ENCODE peak calls at places on chromosomes 5 and 9, in ten cellular contexts. B is right atrium auricular region, J is left lung, W is Caco-2, X is left ventricle myocardium inferior, H is endothelial cell, A is Calu3, Y is GM10248, T is colonic mucosa, R is esophagus squamous epithelium. K is an unnamed sample.

GRCh38 chr5:148002471-148002870 is 61.3 kb upstream of the SPINK5 start:
- DNase-seq in H (no peak), R (no peak), J (no peak), Y (no peak), W (no peak), A (no peak), T (no peak), X (no peak), B (no peak), K (no peak)

GRCh38 chr5:38433160-38433861 is 123.1 kb downstream of the LIFR start:
- DNase-seq in R (no peak), H (no peak), J (no peak), T (no peak), A (no peak), W (no peak), Y (no peak), X (peak), B (no peak), K (no peak)

GRCh38 chr5:112847306-112847705 is 13.8 kb upstream of the SRP19 start:
- DNase-seq in Y (no peak), H (no peak), A (no peak), W (no peak), T (no peak), J (no peak), X (no peak), R (no peak), B (no peak), K (no peak)

GRCh38 chr9:22054529-22054928 is 45.4 kb upstream of the CDKN2B start:
- DNase-seq in A (no peak), R (no peak), Y (no peak), J (no peak), X (no peak), H (no peak), W (no peak), T (no peak), B (no peak), K (no peak)

GRCh38 chr5:135089912-135090311 is 55.9 kb upstream of the PITX1 start:
- DNase-seq in B (no peak), H (no peak), A (no peak), W (no peak), T (no peak), R (no peak), J (no peak), Y (no peak), X (no peak), K (no peak)

GRCh38 chr5:16539169-16539666 is 73.6 kb upstream of the ZNF622 start:
- DNase-seq in A (peak), Y (no peak), B (peak), J (no peak), R (no peak), X (peak), H (no peak), W (peak), T (peak), K (no peak)

GRCh38 chr5:6202615-6203365 is 175.6 kb downstream of the MED10 start:
- DNase-seq in H (peak), W (no peak), T (no peak), R (no peak), B (no peak), X (no peak), J (no peak), A (no peak), Y (peak), K (no peak)

GRCh38 chr5:158769702-158770101 is 330.0 kb downstream of the EBF1 start:
- DNase-seq in B (no peak), X (no peak), H (no peak), T (no peak), J (no peak), W (no peak), R (no peak), A (no peak), Y (no peak), K (no peak)

GRCh38 chr9:111878946-111879345 is 17.7 kb upstream of the UGCG start:
- DNase-seq in A (no peak), W (no peak), T (no peak), R (no peak), Y (no peak), J (no peak), H (no peak), B (no peak), X (no peak), K (no peak)

GRCh38 chr9:87280421-87280820 is 217.2 kb upstream of the DAPK1 start:
- DNase-seq in R (no peak), Y (no peak), B (no peak), J (no peak), W (no peak), X (no peak), A (no peak), T (no peak), H (no peak), K (no peak)

GRCh38 chr5:39376293-39376714 is 12.0 kb upstream of the C9 start:
- DNase-seq in T (peak), J (no peak), H (peak), R (no peak), B (no peak), Y (peak), X (no peak), W (peak), A (peak), K (no peak)

DNA sequence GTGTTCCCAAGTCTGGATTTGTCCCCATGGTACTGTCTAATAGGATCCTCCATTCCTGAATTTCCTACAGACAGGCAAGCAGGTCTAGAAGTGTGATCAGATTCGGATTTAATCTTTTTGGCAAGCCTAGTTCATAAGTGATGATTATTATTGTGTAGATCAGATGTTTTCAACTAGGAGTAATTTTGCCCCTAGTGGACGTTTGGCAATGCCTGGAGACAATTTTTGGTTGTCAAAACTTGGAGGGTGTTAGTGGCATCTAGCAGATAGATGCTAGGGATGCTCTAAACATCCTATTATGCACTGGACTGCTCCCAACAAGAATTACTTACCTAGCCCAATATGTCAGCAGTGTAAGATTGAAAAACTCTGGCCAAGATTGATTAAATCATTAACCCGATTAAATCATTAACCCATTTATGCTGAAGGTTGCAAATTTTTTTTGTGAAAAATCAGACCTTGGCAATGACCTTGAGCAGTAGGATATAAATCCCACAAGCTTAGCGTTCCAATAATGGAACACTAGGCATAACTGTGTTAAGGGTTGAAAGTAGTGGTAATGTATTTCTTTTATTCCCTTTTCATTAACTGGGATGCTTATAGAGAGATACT is 28.2 kb downstream of the TCERG1 start:
- DNase-seq in B (no peak), R (no peak), H (peak), W (no peak), J (no peak), Y (no peak), T (no peak), A (no peak), X (no peak), K (no peak)
- TF ChIP-seq CTCF in B (no peak), R (no peak), H (peak), W (peak), J (no peak), Y (no peak), T (no peak), A (peak), X (no peak), K (peak)

DNA sequence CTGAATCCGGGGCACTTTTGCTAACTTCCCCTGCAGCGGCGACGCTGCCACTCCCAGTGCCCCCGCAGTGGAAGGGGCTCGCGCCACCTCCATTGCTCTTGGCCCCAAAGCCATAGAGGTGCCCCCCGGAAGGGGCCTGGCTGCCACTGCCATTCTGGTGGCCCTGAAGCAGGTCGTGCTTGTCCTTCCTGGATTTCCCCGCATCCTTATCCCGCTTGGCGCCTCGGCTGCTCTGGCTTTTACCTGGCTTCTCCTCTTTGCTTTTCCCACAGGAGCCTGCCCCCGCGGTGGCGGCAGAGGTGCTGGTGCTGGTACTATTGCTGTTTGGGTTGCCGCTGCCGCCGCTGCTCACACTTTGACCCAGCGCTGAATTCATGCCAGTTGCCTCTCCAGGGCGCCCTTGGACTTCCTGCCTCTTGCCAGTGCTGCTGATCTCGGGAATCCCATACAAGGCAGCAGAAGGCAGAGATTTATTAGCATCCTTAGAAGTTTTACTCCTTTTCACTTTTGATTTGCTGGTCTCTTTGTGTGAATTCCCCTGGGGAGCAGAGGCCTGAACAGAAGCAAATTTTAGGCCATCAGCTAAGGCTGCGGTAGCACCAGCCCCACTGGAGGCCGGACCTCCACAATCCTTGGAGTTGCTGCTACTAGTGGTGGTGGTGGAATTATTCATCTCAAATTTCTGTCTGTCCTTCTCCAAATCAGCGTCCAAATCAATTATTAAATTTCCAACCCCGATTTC is 2.1 kb downstream of the ZNF608 start:
- DNase-seq in X (peak), R (no peak), H (peak), W (no peak), A (peak), T (peak), J (peak), Y (no peak), B (peak), K (no peak)
- TF ChIP-seq CTCF in X (no peak), R (no peak), H (no peak), W (no peak), A (no peak), T (no peak), J (no peak), Y (no peak), B (no peak), K (no peak)

GRCh38 chr5:57891443-57891842 is 408.8 kb upstream of the ACTBL2 start:
- DNase-seq in B (no peak), A (no peak), W (no peak), R (no peak), H (peak), Y (no peak), J (no peak), T (no peak), X (no peak), K (no peak)

GRCh38 chr5:57887851-57888621 is 405.4 kb upstream of the ACTBL2 start:
- DNase-seq in W (peak), R (no peak), T (peak), J (no peak), Y (peak), A (peak), B (no peak), X (no peak), H (peak), K (no peak)

GRCh38 chr5:57884346-57885102 is 401.9 kb upstream of the ACTBL2 start:
- DNase-seq in W (no peak), T (no peak), A (no peak), B (no peak), R (no peak), X (no peak), Y (no peak), H (no peak), J (no peak), K (no peak)

GRCh38 chr5:57889558-57889957 is 406.9 kb upstream of the ACTBL2 start:
- DNase-seq in T (no peak), X (no peak), R (no peak), A (peak), J (no peak), H (peak), B (no peak), Y (no peak), W (peak), K (no peak)
- TF ChIP-seq CTCF in T (no peak), X (peak), R (no peak), A (no peak), J (no peak), H (no peak), B (peak), Y (no peak), W (peak), K (no peak)

DNA sequence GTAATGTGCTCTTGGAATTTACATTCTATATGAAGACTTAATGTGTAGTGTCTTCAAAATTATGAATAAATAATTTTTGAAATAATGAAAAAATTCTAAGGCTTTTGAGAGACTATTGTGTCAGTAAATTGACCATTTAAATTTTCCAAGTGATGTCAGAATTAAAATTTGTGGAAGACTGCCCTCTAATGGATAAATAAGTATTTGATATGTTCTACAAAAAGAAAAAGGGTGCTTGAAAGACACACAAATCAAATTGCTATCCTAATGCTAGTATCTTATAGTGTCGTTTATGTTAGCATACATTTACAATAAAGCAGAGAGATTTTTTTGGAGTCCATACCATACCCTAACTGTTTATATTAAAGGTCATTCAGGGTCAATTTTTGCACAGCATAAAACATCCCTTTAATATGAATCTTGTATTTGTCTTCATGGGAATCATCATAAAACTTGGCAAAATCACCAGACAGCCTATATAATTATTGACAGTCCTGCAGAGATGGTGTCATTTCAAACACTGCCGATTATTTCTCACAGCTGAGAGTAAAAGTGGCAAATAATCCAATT is 120.8 kb upstream of the SLC27A6 start:
- DNase-seq in H (no peak), Y (no peak), W (no peak), J (no peak), A (no peak), X (no peak), R (no peak), B (no peak), T (no peak), K (no peak)
- TF ChIP-seq CTCF in H (peak), Y (no peak), W (no peak), J (no peak), A (no peak), X (peak), R (peak), B (no peak), T (peak), K (no peak)

DNA sequence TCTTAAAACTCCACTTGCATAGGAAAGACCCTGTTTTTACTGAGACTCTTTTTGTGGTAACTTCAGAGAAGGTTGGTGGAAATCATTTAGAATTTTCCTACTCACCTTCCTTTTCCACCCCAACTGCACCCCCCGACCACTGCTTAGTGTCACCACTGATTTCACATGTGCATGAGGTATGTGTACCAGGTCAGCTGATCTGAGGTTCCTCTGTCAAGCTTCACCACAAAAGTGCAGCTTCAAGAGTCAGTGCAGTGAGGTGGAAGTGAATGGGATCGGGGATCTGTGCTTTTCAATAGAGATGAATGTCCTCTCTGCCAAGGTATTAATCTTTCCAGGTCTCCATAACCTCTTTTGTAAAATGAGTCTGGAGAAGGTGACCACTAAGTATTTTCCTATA is 260.5 kb upstream of the WWC1 start:
- DNase-seq in A (no peak), X (no peak), J (no peak), Y (no peak), R (no peak), T (no peak), W (no peak), B (no peak), H (no peak), K (no peak)
- TF ChIP-seq CTCF in A (no peak), X (no peak), J (no peak), Y (no peak), R (no peak), T (no peak), W (no peak), B (no peak), H (no peak), K (no peak)

DNA sequence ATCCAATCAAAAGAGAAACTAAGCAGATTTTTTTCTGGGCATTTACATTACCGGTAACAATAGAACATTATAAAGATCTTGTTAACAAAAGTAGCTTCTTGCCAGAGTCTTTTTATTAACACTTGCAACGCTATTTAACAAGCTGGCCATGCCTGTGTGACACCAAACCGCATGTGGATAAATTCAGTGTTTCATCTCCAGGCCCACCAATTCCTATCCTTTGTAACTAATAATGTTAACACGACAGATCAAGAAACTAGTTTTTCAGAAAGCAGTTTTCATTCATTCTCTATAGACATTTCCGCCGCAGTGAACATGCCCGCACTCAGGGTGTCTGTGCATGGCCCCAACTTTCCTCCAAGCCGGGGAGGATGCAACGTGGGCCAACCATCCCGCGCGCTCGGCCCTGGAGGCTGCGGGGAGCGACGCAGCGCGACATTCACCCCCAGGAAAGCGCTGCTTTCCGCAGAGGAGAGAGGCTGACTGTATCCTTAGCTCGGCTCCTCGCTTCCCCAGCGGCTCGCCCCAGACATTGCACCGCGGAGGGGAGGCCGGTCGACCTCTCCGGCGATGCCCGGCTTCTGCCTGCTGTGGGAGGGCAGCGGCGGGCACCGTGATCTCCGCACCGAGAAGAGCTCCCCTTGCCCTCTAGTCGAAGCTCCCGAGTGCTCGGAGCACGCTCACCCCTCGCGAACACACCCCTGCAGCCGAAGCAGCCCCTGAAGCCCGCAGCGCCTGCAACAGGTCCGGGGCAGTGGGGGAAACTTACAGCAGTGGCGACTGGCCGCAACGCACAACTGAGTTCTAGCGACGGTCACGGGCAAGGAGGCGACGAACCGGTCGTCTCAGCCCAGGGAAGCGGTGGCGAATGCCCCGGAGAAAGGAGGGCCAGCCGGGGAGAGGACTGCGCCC is 734 bp downstream of the ENC1 start:
- DNase-seq in B (no peak), R (no peak), Y (peak), H (peak), J (no peak), X (peak), T (peak), A (peak), W (peak), K (peak)
- TF ChIP-seq CTCF in B (no peak), R (no peak), Y (no peak), H (no peak), J (no peak), X (no peak), T (no peak), A (no peak), W (no peak), K (no peak)

DNA sequence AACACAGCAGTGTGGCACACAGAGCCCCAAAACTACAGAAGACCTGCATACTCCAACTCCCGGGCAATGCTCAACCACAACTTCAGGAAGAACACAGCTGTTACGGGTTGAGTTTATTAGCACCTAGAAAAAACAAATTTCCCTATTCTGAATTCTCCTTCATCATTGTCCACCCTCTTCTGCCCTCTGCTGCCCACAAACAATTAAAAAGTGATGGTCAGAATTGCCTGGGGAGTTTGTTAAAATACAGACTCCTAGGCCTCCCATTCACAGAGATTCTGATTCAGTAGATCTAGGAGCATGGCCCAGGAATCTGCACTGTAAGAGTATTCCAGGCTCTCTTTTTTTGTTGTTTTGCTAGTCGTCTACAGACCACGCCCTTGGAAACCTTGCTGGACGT is 310.6 kb downstream of the NDUFS4 start:
- DNase-seq in J (no peak), W (no peak), T (no peak), B (no peak), R (no peak), Y (no peak), H (no peak), X (no peak), A (no peak), K (no peak)
- TF ChIP-seq CTCF in J (no peak), W (peak), T (no peak), B (no peak), R (no peak), Y (no peak), H (no peak), X (peak), A (no peak), K (no peak)

K was measured in CD8-positive, alpha-beta T cell.